ENCODE peak calls at places on chromosomes 4 and X, in four cellular contexts. R, U, N and M are unnamed samples. For H3K4me1, the result is how much of the 10 kb centered on the place peaks cover.

GRCh38 chr4:589219-589963 is 13.3 kb upstream of the TMEM271 start:
- DNase-seq in R (no peak), U (no peak), N (no peak), M (no peak)

GRCh38 chr4:133584714-133585113 is 435.6 kb downstream of the PCDH10 start:
- DNase-seq in R (no peak), U (no peak), N (no peak), M (no peak)

GRCh38 chrX:154546354-154547244 is at the start of gene G6PD:
- DNase-seq in R (peak), U (peak), N (peak), M (no peak)

GRCh38 chrX:43589735-43590515 is 66.2 kb upstream of the MAOA start:
- DNase-seq in R (no peak), U (no peak), N (no peak), M (no peak)

GRCh38 chrX:13968198-13968597 is 61.5 kb downstream of the GEMIN8 start:
- DNase-seq in R (no peak), U (no peak), N (no peak), M (no peak)

GRCh38 chr4:64771149-64771548 is 361.9 kb upstream of the TECRL start:
- DNase-seq in R (no peak), U (no peak), N (no peak), M (no peak)

GRCh38 chrX:47218920-47219815 is 687 bp downstream of the CDK16 start:
- DNase-seq in R (peak), U (no peak), N (peak), M (no peak)

GRCh38 chrX:132444936-132445335 is 43.9 kb downstream of the MBNL3 start:
- DNase-seq in R (no peak), U (no peak), N (no peak), M (no peak)

GRCh38 chr4:177487977-177488376 is 45.7 kb upstream of the AGA start:
- DNase-seq in R (no peak), U (no peak), N (no peak), M (no peak)

GRCh38 chrX:37541991-37542390 is 29.5 kb upstream of the LANCL3 start:
- DNase-seq in R (no peak), U (no peak), N (no peak), M (no peak)

GRCh38 chr4:27010334-27010940 is 149.8 kb downstream of the STIM2 start:
- DNase-seq in R (peak), U (peak), N (peak), M (no peak)

GRCh38 chr4:155578726-155579385 is 87.8 kb upstream of the GUCY1A1 start:
- DNase-seq in R (no peak), U (no peak), N (no peak), M (no peak)

GRCh38 chrX:53009032-53009431 is 39.6 kb upstream of the GPR173 start:
- DNase-seq in R (no peak), U (no peak), N (no peak), M (no peak)

GRCh38 chrX:53018627-53019026 is 30.0 kb upstream of the GPR173 start:
- DNase-seq in R (no peak), U (no peak), N (no peak), M (no peak)

GRCh38 chrX:53013291-53013690 is 35.3 kb upstream of the GPR173 start:
- DNase-seq in R (no peak), U (no peak), N (no peak), M (no peak)
- H3K4me1 ChIP-seq in R (under half), U (under half), N (under half), M (under half)

DNA sequence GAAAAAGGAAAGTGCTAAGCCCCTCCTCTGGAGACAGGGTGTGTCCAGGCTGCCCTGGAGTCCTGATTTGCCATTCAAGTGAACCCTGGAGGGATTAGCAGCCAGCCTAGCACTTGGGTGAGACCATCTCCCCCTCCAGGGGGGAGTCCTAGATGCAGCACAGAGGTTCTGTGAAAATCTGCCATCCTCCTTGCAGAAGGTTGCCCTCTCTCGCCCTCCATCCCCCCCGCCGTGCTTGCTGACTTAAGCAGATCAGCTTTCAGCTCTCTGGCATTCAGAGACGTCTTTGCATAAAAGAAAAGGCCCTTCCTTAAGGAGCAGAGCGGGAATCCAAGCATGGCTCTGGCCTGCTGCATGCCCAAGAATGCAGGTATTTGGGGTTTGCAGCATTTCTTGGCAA is 102.1 kb upstream of the SCML1 start:
- DNase-seq in R (peak), U (no peak), N (no peak), M (no peak)
- H3K4me3 ChIP-seq in R (no peak), U (no peak), N (no peak), M (no peak)

GRCh38 chr4:139142980-139143379 is 34.0 kb downstream of the ELF2 start:
- DNase-seq in R (no peak), U (no peak), N (no peak), M (no peak)
- H3K4me1 ChIP-seq in R (under half), U (under half), N (half or more), M (half or more)

GRCh38 chr4:184270808-184271413 is 53.2 kb upstream of the ENPP6 start:
- DNase-seq in R (no peak), U (no peak), N (no peak), M (no peak)
- H3K4me3 ChIP-seq in R (no peak), U (no peak), N (no peak), M (no peak)

GRCh38 chr4:146059865-146060264 is 115.7 kb upstream of the LSM6 start:
- DNase-seq in R (no peak), U (no peak), N (no peak), M (no peak)
- H3K4me1 ChIP-seq in R (under half), U (under half), N (under half), M (under half)

GRCh38 chr4:77819409-77819835 is 254 bp upstream of the CNOT6L start:
- DNase-seq in R (no peak), U (no peak), N (peak), M (no peak)

GRCh38 chr4:77819836-77820679 is 890 bp upstream of the CNOT6L start:
- DNase-seq in R (peak), U (peak), N (peak), M (peak)

GRCh38 chr4:77818667-77819408 is at the start of gene CNOT6L:
- DNase-seq in R (peak), U (peak), N (peak), M (peak)

GRCh38 chr4:77820836-77821561 is 1.8 kb upstream of the CNOT6L start:
- DNase-seq in R (no peak), U (no peak), N (no peak), M (no peak)

DNA sequence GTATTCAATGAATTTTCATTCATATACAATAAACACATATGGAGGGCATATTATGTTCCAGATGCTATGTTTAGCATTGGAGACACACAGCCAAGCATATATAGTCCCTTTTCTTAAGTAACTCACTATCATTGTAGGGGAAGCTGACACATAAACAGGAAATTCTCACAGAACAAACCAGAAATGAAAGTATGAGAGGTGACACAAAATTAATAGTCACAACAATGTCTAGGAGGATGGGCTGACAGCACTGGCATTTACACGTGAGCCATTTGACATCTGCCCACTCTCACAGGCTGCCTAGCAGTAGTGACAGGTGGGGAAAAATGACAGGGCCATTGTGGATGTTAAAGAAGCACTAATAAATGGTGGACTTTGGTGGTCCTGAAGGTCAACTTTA is 2.6 kb upstream of the CNOT6L start:
- DNase-seq in R (no peak), U (no peak), N (no peak), M (no peak)
- H3K4me3 ChIP-seq in R (no peak), U (no peak), N (no peak), M (peak)

GRCh38 chr4:41157009-41157408 is 57.3 kb downstream of the APBB2 start:
- DNase-seq in R (no peak), U (no peak), N (no peak), M (no peak)

GRCh38 chr4:41155194-41155830 is 59.0 kb downstream of the APBB2 start:
- DNase-seq in R (no peak), U (no peak), N (no peak), M (no peak)

GRCh38 chr4:41154001-41154813 is 60.1 kb downstream of the APBB2 start:
- DNase-seq in R (no peak), U (no peak), N (no peak), M (no peak)

GRCh38 chr4:41156574-41156973 is 57.8 kb downstream of the APBB2 start:
- DNase-seq in R (no peak), U (peak), N (no peak), M (no peak)

DNA sequence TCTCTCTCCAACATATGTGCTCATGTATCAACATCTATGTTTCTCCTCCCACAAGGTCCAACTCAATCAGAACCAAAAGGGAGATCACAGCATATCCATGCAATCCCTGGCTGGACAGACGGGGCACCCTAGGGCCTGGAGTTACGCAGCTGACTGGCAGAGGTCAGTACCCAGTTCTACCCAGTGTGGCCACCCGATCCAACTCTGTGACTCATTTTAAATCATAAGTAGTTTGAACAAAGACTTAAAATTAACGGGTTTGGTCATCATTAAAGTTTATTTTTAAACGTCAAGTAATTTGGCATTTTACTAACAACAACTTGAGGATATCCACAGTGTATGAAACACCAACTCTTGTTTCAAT is 59.5 kb downstream of the APBB2 start:
- DNase-seq in R (no peak), U (no peak), N (no peak), M (no peak)
- H3K4me1 ChIP-seq in R (under half), U (half or more), N (under half), M (half or more)

GRCh38 chr4:55037728-55038127 is 87.7 kb downstream of the KDR start:
- DNase-seq in R (no peak), U (no peak), N (no peak), M (no peak)
- H3K4me3 ChIP-seq in R (no peak), U (no peak), N (no peak), M (peak)

GRCh38 chr4:2793578-2793919 is 664 bp downstream of the SH3BP2 start:
- DNase-seq in R (peak), U (peak), N (peak), M (no peak)

GRCh38 chr4:2794707-2795557 is 2.0 kb downstream of the SH3BP2 start:
- DNase-seq in R (peak), U (no peak), N (peak), M (no peak)

GRCh38 chr4:2792711-2793577 is at the start of gene SH3BP2:
- DNase-seq in R (peak), U (peak), N (peak), M (no peak)

GRCh38 chr4:2795558-2796260 is 2.8 kb downstream of the SH3BP2 start:
- DNase-seq in R (peak), U (no peak), N (peak), M (no peak)

GRCh38 chr4:2793920-2794706 is 1.2 kb downstream of the SH3BP2 start:
- DNase-seq in R (peak), U (no peak), N (peak), M (no peak)
- H3K4me1 ChIP-seq in R (under half), U (under half), N (half or more), M (under half)